ENCODE peak calls at places on chromosomes 5 and 9, in five cellular contexts. G, I, Z, B and Y are unnamed samples.
A peak's percentile ranks its signal among the peaks of the same experiment; 100 is the strongest.

GRCh38 chr5:137737349-137738256 is 1.7 kb upstream of the KLHL3 start:
- DNase-seq in G (peak; percentile 26), I (no peak), Z (peak; percentile 63), B (peak; percentile 98), Y (no peak)

GRCh38 chr5:6591671-6592288 is 41.1 kb downstream of the NSUN2 start:
- DNase-seq in G (no peak), I (no peak), Z (no peak), B (no peak), Y (no peak)

GRCh38 chr9:14218253-14218652 is 95.7 kb downstream of the NFIB start:
- DNase-seq in G (no peak), I (no peak), Z (no peak), B (no peak), Y (no peak)

GRCh38 chr5:80644900-80645299 is 9.6 kb upstream of the MSH3 start:
- DNase-seq in G (no peak), I (no peak), Z (no peak), B (peak; percentile 36), Y (no peak)

GRCh38 chr5:317086-317811 is 4.3 kb upstream of the AHRR start:
- DNase-seq in G (peak; percentile 76), I (peak; percentile 33), Z (peak; percentile 50), B (peak; percentile 79), Y (no peak)

GRCh38 chr5:1516615-1517601 is 6.9 kb downstream of the LPCAT1 start:
- DNase-seq in G (peak; percentile 73), I (peak; percentile 38), Z (peak; percentile 20), B (peak; percentile 51), Y (peak; percentile 86)

GRCh38 chr9:123550797-123551196 is 194.8 kb downstream of the CRB2 start:
- DNase-seq in G (no peak), I (no peak), Z (no peak), B (no peak), Y (no peak)

GRCh38 chr9:134316444-134317160 is 9.7 kb upstream of the RXRA start:
- DNase-seq in G (peak; percentile 78), I (no peak), Z (no peak), B (peak; percentile 73), Y (no peak)

GRCh38 chr5:57335092-57335491 is 147.5 kb downstream of the ACTBL2 start:
- DNase-seq in G (peak; percentile 32), I (no peak), Z (no peak), B (no peak), Y (no peak)

GRCh38 chr5:36090033-36090432 is 23.4 kb upstream of the UGT3A2 start:
- DNase-seq in G (peak; percentile 39), I (no peak), Z (no peak), B (peak; percentile 24), Y (no peak)
- TF ChIP-seq CTCF in G (peak; percentile 57), I (peak; percentile 54), Z (no peak), B (peak; percentile 37), Y (peak; percentile 59)

DNA sequence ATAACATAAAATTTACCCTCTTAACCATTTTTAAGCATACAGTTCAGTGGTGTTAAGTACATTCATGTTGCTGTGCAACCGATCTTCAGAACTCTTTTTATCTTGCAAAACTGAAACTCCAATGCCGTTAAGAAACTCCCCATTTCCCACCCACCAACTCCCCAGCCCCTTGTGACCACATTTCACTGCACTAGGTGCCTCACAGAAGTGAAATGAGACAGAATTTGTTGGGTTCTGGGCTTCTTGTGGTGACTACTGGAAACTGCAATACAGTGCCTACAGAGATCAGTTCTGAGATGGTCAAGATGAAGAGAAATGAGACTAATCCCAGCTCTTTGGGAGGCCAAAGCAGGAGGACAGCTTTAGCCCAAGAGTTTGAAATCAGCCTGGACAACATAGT is 202.1 kb upstream of the SLC30A5 start:
- DNase-seq in G (no peak), I (no peak), Z (no peak), B (no peak), Y (no peak)
- TF ChIP-seq CTCF in G (no peak), I (no peak), Z (no peak), B (no peak), Y (no peak)

GRCh38 chr9:128818839-128819715 is 777 bp downstream of the ENDOG start:
- DNase-seq in G (no peak), I (no peak), Z (peak; percentile 36), B (no peak), Y (no peak)
- TF ChIP-seq CTCF in G (no peak), I (no peak), Z (no peak), B (no peak), Y (peak; percentile 10)

GRCh38 chr5:11048760-11049159 is 287.7 kb upstream of the DAP start:
- DNase-seq in G (no peak), I (no peak), Z (no peak), B (no peak), Y (no peak)
- TF ChIP-seq CTCF in G (no peak), I (no peak), Z (no peak), B (no peak), Y (peak; percentile 74)

DNA sequence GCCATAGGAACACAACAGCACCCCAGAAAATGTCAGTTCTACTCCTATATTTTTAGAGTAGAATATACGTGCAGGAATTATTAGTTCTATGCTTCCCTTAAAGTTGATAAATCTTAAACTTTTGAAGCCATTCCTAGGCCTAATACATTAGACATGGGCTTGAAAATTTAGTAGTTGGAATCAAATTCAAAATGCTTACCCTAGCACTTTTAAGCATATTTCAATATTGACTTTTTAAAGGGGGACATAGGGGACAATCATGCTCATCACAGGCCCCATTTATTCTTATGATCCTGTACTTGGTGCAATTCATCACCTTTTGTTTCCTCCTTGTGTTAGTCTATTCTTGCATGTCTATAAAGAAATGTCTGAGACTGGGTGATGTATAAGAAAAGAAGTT is 129.0 kb downstream of the FAM174A start:
- DNase-seq in G (no peak), I (no peak), Z (no peak), B (no peak), Y (no peak)
- TF ChIP-seq CTCF in G (no peak), I (no peak), Z (no peak), B (no peak), Y (no peak)